ENCODE peak calls at places on chromosome 9, in seven cellular contexts. G, D, O, I, R, Y and M are unnamed samples.

GRCh38 chr9:14314424-14314928 is 535 bp upstream of the NFIB start:
- DNase-seq in G (peak; percentile 18), D (peak; percentile 64), O (peak; percentile 19), I (peak; percentile 77), R (peak; percentile 85), Y (peak; percentile 82), M (peak; percentile 39)

GRCh38 chr9:93649610-93650261 is 73.4 kb downstream of the PHF2 start:
- DNase-seq in G (no peak), D (no peak), O (no peak), I (no peak), R (no peak), Y (no peak), M (no peak)

GRCh38 chr9:93017621-93018020 is 40.9 kb upstream of the SUSD3 start:
- DNase-seq in G (no peak), D (no peak), O (no peak), I (no peak), R (no peak), Y (no peak), M (no peak)

GRCh38 chr9:68980341-68980914 is 33.5 kb downstream of the PRKACG start:
- DNase-seq in G (no peak), D (no peak), O (no peak), I (no peak), R (no peak), Y (no peak), M (no peak)

GRCh38 chr9:72836790-72837189 is 116.1 kb downstream of the ALDH1A1 start:
- DNase-seq in G (no peak), D (no peak), O (no peak), I (no peak), R (no peak), Y (no peak), M (no peak)

GRCh38 chr9:134936021-134936761 is 18.5 kb upstream of the FCN1 start:
- DNase-seq in G (no peak), D (peak; percentile 78), O (no peak), I (no peak), R (no peak), Y (no peak), M (no peak)

GRCh38 chr9:136568288-136569081 is 22.6 kb upstream of the NOTCH1 start:
- DNase-seq in G (no peak), D (no peak), O (no peak), I (no peak), R (no peak), Y (no peak), M (no peak)

GRCh38 chr9:4837768-4838546 is 45.2 kb downstream of the RCL1 start:
- DNase-seq in G (no peak), D (no peak), O (no peak), I (no peak), R (no peak), Y (peak; percentile 31), M (no peak)

GRCh38 chr9:72149231-72149975 is at the start of gene GDA:
- DNase-seq in G (no peak), D (no peak), O (peak; percentile 68), I (peak; percentile 44), R (peak; percentile 82), Y (no peak), M (peak; percentile 66)

GRCh38 chr9:16627967-16628366 is 242.5 kb downstream of the BNC2 start:
- DNase-seq in G (no peak), D (no peak), O (no peak), I (peak; percentile 53), R (no peak), Y (no peak), M (no peak)

GRCh38 chr9:16726718-16727451 is 143.6 kb downstream of the BNC2 start:
- DNase-seq in G (peak; percentile 14), D (no peak), O (no peak), I (peak; percentile 74), R (peak; percentile 87), Y (peak; percentile 71), M (peak; percentile 91)

GRCh38 chr9:89779816-89780215 is 175.0 kb downstream of the GADD45G start:
- DNase-seq in G (no peak), D (no peak), O (no peak), I (no peak), R (no peak), Y (no peak), M (no peak)

GRCh38 chr9:32398207-32398606 is 13.8 kb downstream of the ACO1 start:
- DNase-seq in G (no peak), D (no peak), O (no peak), I (no peak), R (no peak), Y (no peak), M (no peak)

GRCh38 chr9:137255448-137256114 is 454 bp downstream of the NELFB start:
- DNase-seq in G (peak; percentile 69), D (peak; percentile 42), O (no peak), I (peak; percentile 77), R (peak; percentile 67), Y (peak; percentile 6), M (no peak)

GRCh38 chr9:26744362-26744965 is 148.1 kb downstream of the CAAP1 start:
- DNase-seq in G (peak; percentile 29), D (peak; percentile 45), O (peak; percentile 10), I (peak; percentile 33), R (peak; percentile 67), Y (peak; percentile 38), M (peak; percentile 31)

GRCh38 chr9:124780060-124780756 is 3.3 kb downstream of the OLFML2A start:
- DNase-seq in G (no peak), D (no peak), O (no peak), I (no peak), R (no peak), Y (no peak), M (no peak)

GRCh38 chr9:129026442-129027223 is 1.5 kb downstream of the SH3GLB2 start:
- DNase-seq in G (peak; percentile 80), D (peak; percentile 51), O (no peak), I (peak; percentile 85), R (peak; percentile 76), Y (peak; percentile 54), M (peak; percentile 82)
- TF ChIP-seq EZH2phosphoT487 in G (no peak), D (no peak), O (no peak), I (no peak), R (no peak), Y (no peak), M (no peak)

DNA sequence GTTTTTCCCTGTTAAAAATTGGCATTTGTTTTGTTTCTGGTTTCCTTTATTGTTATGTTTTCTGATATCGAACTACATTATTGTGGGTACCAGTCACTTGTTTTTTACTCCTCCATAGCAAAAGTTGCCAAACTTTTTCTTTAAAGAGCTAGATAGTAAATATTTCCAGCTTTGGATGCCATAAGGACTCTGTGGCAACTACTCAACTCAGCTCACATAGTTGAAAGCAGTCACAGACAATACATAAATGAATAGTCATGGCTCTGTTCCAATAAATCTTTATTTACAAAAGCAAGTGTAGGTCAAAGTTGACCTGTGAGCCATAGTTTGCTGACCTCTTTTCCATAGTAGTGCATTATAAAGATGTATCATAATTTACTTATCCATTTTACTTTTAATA is 305.0 kb downstream of the RASEF start:
- DNase-seq in G (no peak), D (no peak), O (no peak), I (no peak), R (no peak), Y (peak; percentile 72), M (no peak)
- H2AFZ ChIP-seq in G (no peak overlapping the region), D (no peak overlapping the region), O (no peak overlapping the region), I (no peak overlapping the region), R (no peak overlapping the region), Y (no peak overlapping the region), M (no peak overlapping the region)

DNA sequence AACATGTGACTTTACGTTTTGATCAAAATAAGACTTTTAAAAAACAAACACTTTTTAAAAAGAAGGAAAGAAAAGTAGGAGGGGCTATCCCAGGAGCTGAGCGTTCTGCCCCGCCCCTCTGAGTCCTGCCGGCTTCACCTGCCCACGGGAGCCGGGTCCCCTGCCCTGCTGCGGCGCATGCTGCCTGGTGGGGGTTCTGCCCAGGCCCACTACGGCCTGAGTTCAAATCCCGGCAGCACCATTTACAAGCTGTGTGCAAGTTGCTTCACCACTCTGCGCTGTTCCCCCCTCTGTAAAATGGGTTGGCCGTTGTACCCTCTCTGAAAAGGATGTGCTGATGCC is 31.1 kb downstream of the GSN start:
- DNase-seq in G (no peak), D (no peak), O (no peak), I (peak; percentile 43), R (peak; percentile 56), Y (no peak), M (no peak)
- H3K4me3 ChIP-seq in G (no peak overlapping the region), D (no peak overlapping the region), O (peak overlapping the region; percentile 43), I (peak overlapping the region; percentile 24), R (peak overlapping the region; percentile 70), Y (peak overlapping the region; percentile 68), M (peak overlapping the region; percentile 54)

DNA sequence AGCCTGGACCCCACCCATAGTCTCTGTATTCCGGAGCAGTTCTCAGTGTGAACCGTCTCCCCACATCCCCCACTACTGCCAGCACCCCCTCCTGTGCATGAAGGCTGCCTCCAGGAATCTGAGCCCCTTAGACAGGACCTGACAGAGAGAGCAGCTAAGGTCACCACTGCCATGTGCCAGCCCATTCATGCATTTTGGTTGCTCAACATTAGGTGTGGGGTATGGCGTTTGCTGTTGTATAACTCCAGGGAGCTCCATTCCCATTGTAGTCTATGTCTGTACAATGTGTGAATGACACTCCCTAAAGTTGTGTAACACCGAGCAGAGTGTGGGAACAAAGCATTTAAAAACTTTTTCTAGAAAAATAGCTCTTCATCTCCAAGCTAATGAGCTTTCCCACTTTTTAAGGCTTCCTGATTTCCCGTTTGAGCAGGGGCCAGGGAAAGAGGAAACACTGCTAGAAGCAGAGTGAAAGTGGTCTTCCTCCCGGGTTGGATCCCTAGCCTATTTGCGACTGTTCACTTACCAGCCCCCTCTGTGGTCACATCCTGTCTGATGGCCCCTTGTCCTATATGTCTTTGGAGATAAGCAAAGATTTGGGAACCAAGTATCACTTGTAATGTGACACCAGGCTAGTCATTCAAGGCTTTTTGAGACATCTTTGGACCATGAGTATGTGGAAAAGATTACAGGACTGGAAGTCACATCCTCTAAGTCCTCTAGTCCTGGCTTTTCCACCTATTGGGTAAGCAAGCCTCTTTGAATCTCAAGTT is 5.9 kb downstream of the DNAJB5 start:
- DNase-seq in G (no peak), D (no peak), O (no peak), I (no peak), R (no peak), Y (no peak), M (no peak)
- TF ChIP-seq EZH2phosphoT487 in G (no peak), D (no peak), O (no peak), I (no peak), R (no peak), Y (no peak), M (no peak)

GRCh38 chr9:36337002-36337401 is 63.1 kb downstream of the RNF38 start:
- DNase-seq in G (peak; percentile 69), D (no peak), O (no peak), I (no peak), R (no peak), Y (no peak), M (no peak)
- H2AFZ ChIP-seq in G (no peak overlapping the region), D (no peak overlapping the region), O (no peak overlapping the region), I (no peak overlapping the region), R (no peak overlapping the region), Y (no peak overlapping the region), M (no peak overlapping the region)